ENCODE peak calls at places on chromosomes 6 and 20, in nine cellular contexts. R is endothelial cell of umbilical vein; V is left lung; K is cardiac muscle cell; L is body of pancreas; Q is mesendoderm; T is heart left ventricle; H is CD8-positive, alpha-beta memory T cell; I is GM23248. A is an unnamed sample. For H3K27me3 and H3K4me1, the result is how much of the 10 kb centered on the place peaks cover.

GRCh38 chr20:58688838-58689237 is 3.8 kb upstream of the NPEPL1 start:
- DNase-seq in R (peak), V (peak), K (no peak), L (no peak), Q (no peak), T (peak), H (no peak), I (no peak), A (no peak)

GRCh38 chr6:91268941-91269340 is 682.1 kb upstream of the MAP3K7 start:
- DNase-seq in R (no peak), V (no peak), K (no peak), L (no peak), Q (no peak), T (no peak), H (no peak), I (no peak), A (no peak)

GRCh38 chr20:10497283-10497682 is 62.2 kb downstream of the SLX4IP start:
- DNase-seq in R (no peak), V (no peak), K (no peak), L (no peak), Q (no peak), T (no peak), H (no peak), I (no peak), A (no peak)

GRCh38 chr6:11653028-11653583 is 115.6 kb downstream of the TMEM170B start:
- DNase-seq in R (peak), V (peak), K (peak), L (peak), Q (peak), T (no peak), H (no peak), I (peak), A (peak)

GRCh38 chr6:89154131-89154530 is 8.3 kb downstream of the PM20D2 start:
- DNase-seq in R (peak), V (no peak), K (no peak), L (no peak), Q (no peak), T (no peak), H (no peak), I (peak), A (no peak)

GRCh38 chr6:104381907-104382306 is 477.8 kb downstream of the HACE1 start:
- DNase-seq in R (no peak), V (no peak), K (no peak), L (no peak), Q (peak), T (no peak), H (no peak), I (no peak), A (no peak)

GRCh38 chr6:2986722-2987196 is 12.9 kb upstream of the NQO2 start:
- DNase-seq in R (no peak), V (no peak), K (no peak), L (peak), Q (no peak), T (no peak), H (no peak), I (peak), A (no peak)

GRCh38 chr6:8888468-8888867 is 453.1 kb upstream of the SLC35B3 start:
- DNase-seq in R (no peak), V (no peak), K (no peak), L (no peak), Q (peak), T (no peak), H (no peak), I (peak), A (no peak)

GRCh38 chr6:166614589-166614988 is 12.5 kb downstream of the RPS6KA2 start:
- DNase-seq in R (no peak), V (no peak), K (no peak), L (no peak), Q (peak), T (no peak), H (no peak), I (no peak), A (no peak)

GRCh38 chr6:164069352-164070022 is 655.0 kb downstream of the QKI start:
- DNase-seq in R (peak), V (no peak), K (no peak), L (no peak), Q (no peak), T (peak), H (no peak), I (no peak), A (no peak)

GRCh38 chr6:14516947-14517346 is 399.4 kb downstream of the CD83 start:
- DNase-seq in R (no peak), V (no peak), K (no peak), L (no peak), Q (no peak), T (no peak), H (no peak), I (peak), A (no peak)

GRCh38 chr6:32832535-32832934 is 6.0 kb downstream of the TAP2 start:
- DNase-seq in R (no peak), V (no peak), K (no peak), L (no peak), Q (no peak), T (no peak), H (no peak), I (no peak), A (no peak)

GRCh38 chr6:10146723-10147451 is 268.0 kb downstream of the TFAP2A start:
- DNase-seq in R (no peak), V (no peak), K (peak), L (peak), Q (peak), T (no peak), H (no peak), I (peak), A (no peak)

GRCh38 chr6:26305097-26305841 is 59.7 kb upstream of the BTN3A2 start:
- DNase-seq in R (peak), V (peak), K (peak), L (peak), Q (peak), T (peak), H (peak), I (peak), A (peak)

GRCh38 chr6:41635365-41635764 is 2.9 kb upstream of the MDFI start:
- DNase-seq in R (no peak), V (no peak), K (no peak), L (no peak), Q (no peak), T (no peak), H (no peak), I (no peak), A (no peak)

GRCh38 chr6:155084431-155085123 is 89.5 kb downstream of the TIAM2 start:
- DNase-seq in R (peak), V (no peak), K (no peak), L (peak), Q (no peak), T (no peak), H (no peak), I (peak), A (no peak)

GRCh38 chr20:63896136-63896890 is 1.4 kb downstream of the DNAJC5 start:
- DNase-seq in R (peak), V (peak), K (peak), L (peak), Q (peak), T (peak), H (peak), I (peak), A (no peak)

GRCh38 chr20:53751394-53752368 is 158.0 kb upstream of the ZNF217 start:
- DNase-seq in R (peak), V (no peak), K (peak), L (no peak), Q (no peak), T (no peak), H (peak), I (peak), A (no peak)

GRCh38 chr20:36860339-36860738 is 15.6 kb upstream of the TLDC2 start:
- DNase-seq in R (no peak), V (no peak), K (no peak), L (no peak), Q (no peak), T (no peak), H (no peak), I (no peak), A (no peak)

GRCh38 chr6:116060572-116061283 is at the start of gene FRK:
- DNase-seq in R (peak), V (peak), K (no peak), L (peak), Q (no peak), T (no peak), H (no peak), I (peak), A (no peak)

GRCh38 chr6:40410792-40411191 is 176.4 kb downstream of the LRFN2 start:
- DNase-seq in R (no peak), V (no peak), K (no peak), L (no peak), Q (no peak), T (no peak), H (no peak), I (no peak), A (no peak)

GRCh38 chr6:137316626-137317025 is 97.4 kb upstream of the IFNGR1 start:
- DNase-seq in R (no peak), V (no peak), K (no peak), L (no peak), Q (no peak), T (no peak), H (no peak), I (peak), A (no peak)

GRCh38 chr20:59462249-59462648 is 142.1 kb upstream of the PHACTR3 start:
- DNase-seq in R (no peak), V (no peak), K (no peak), L (no peak), Q (no peak), T (no peak), H (no peak), I (no peak), A (no peak)

GRCh38 chr6:4930025-4930692 is 73.7 kb downstream of the RPP40 start:
- DNase-seq in R (no peak), V (no peak), K (peak), L (no peak), Q (no peak), T (no peak), H (no peak), I (no peak), A (no peak)

GRCh38 chr6:142935553-142936517 is 9.1 kb downstream of the HIVEP2 start:
- DNase-seq in R (no peak), V (no peak), K (no peak), L (no peak), Q (no peak), T (no peak), H (peak), I (no peak), A (no peak)

GRCh38 chr20:10306440-10307358 is 88.1 kb downstream of the SNAP25 start:
- DNase-seq in R (peak), V (no peak), K (no peak), L (no peak), Q (peak), T (no peak), H (peak), I (peak), A (no peak)

GRCh38 chr6:22470454-22471368 is 98.7 kb upstream of the HDGFL1 start:
- DNase-seq in R (peak), V (peak), K (peak), L (peak), Q (no peak), T (peak), H (no peak), I (peak), A (no peak)

GRCh38 chr6:158648682-158649131 is 1.1 kb upstream of the SYTL3 start:
- DNase-seq in R (no peak), V (no peak), K (peak), L (no peak), Q (no peak), T (no peak), H (no peak), I (peak), A (no peak)

GRCh38 chr6:45421700-45422540 is 44.2 kb upstream of the SUPT3H start:
- DNase-seq in R (peak), V (peak), K (peak), L (peak), Q (peak), T (peak), H (peak), I (peak), A (peak)
- H3K27me3 ChIP-seq in R (half or more), V (half or more), K (half or more), L (under half), Q (under half), T (under half), H (under half), I (under half), A (under half)

GRCh38 chr20:62817975-62818591 is 1.2 kb downstream of the COL9A3 start:
- DNase-seq in R (no peak), V (no peak), K (no peak), L (no peak), Q (no peak), T (no peak), H (no peak), I (no peak), A (no peak)
- H3K27ac ChIP-seq in R (no peak), V (no peak), K (no peak), L (peak), Q (no peak), T (peak), H (no peak), I (no peak), A (no peak)

DNA sequence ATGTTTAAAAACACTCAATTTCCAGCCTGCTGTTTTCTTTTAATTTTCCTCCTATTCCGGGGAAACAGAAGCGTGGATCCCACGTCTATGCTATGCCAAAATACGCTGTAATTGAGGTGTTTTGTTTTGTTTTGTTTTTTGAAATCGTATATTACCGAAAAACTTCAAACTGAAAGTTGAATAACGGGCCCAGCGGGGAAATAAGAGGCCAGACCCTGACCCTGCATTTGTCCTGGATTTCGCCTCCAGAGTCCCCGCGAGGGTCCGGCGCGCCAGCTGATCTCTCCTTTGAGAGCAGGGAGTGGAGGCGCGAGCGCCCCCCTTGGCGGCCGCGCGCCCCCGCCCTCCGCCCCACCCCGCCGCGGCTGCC is 335 bp upstream of the BMP2 start:
- DNase-seq in R (no peak), V (no peak), K (no peak), L (no peak), Q (no peak), T (no peak), H (no peak), I (no peak), A (no peak)
- H3K4me1 ChIP-seq in R (under half), V (under half), K (under half), L (under half), Q (under half), T (under half), H (under half), I (under half), A (under half)

DNA sequence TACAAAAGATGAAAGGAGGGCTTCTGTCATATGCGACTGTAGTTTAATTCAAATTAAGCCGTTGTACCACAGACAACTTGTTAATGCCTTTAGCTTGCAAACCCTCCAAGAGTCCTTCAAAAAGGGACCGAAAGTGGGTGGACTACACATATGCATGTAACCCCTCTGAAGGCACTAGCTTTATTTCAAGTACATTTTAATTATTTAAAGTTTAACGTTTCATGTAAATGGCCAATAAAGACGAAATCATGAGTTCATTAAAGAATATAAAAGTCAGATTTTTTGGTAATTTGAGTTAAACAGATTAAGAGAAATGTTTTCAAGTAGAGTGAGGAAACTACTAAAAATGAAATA is 12.8 kb downstream of the PRDM13 start:
- DNase-seq in R (no peak), V (no peak), K (no peak), L (no peak), Q (no peak), T (no peak), H (no peak), I (no peak), A (no peak)
- H3K27me3 ChIP-seq in R (half or more), V (half or more), K (half or more), L (under half), Q (half or more), T (half or more), H (half or more), I (half or more), A (half or more)

GRCh38 chr6:15793288-15793687 is 130.5 kb upstream of the DTNBP1 start:
- DNase-seq in R (no peak), V (no peak), K (no peak), L (no peak), Q (peak), T (peak), H (no peak), I (peak), A (no peak)
- H3K27ac ChIP-seq in R (no peak), V (no peak), K (no peak), L (no peak), Q (no peak), T (no peak), H (no peak), I (no peak), A (no peak)

DNA sequence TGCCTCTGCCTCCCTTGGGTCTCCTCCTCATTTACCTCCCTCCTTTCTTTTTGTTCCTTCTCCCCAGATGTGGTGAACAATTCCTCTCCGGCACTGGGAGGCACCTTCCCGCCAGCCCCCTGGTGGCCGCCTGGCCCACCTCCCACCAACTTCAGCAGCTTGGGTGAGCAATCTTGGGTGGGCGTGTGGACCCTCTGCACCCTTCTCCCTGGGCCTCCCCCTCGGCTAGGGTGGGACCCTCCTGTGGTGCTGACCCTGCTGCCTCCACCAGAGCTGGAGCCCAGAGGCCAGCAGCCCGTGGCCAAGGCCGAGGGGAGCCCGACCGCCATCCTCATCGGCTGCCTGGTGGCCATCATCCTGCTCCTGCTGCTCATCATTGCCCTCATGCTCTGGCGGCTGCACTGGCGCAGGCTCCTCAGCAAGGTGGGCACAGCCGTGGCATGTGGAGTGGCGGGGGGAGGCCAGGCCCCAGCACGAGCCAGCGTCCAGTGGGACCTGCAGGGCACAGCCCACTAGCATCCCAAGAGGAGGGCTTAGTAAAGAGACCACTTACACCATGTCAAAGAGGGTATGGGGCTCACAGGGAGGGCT is 8.8 kb downstream of the DDR1 start:
- DNase-seq in R (no peak), V (no peak), K (no peak), L (no peak), Q (no peak), T (no peak), H (no peak), I (no peak), A (no peak)
- H3K4me1 ChIP-seq in R (under half), V (under half), K (under half), L (under half), Q (under half), T (under half), H (under half), I (under half), A (under half)